ENCODE peak calls at places on chromosomes 5 and 9, in seven cellular contexts. G is adrenal gland, I is GM12865, U is lower lobe of right lung, Y is AG04449, X is cardiac fibroblast, O is tibial nerve. F is an unnamed sample.

GRCh38 chr5:83204651-83205050 is 127.3 kb downstream of the XRCC4 start:
- DNase-seq in G (no peak), I (peak; percentile 35), U (no peak), Y (no peak), X (no peak), O (no peak), F (no peak)

GRCh38 chr5:119389288-119390065 is 33.7 kb downstream of the TNFAIP8 start:
- DNase-seq in G (no peak), I (peak; percentile 39), U (no peak), Y (no peak), X (no peak), O (no peak), F (no peak)

GRCh38 chr5:112174959-112175594 is 244.0 kb downstream of the EPB41L4A start:
- DNase-seq in G (peak; percentile 65), I (peak; percentile 73), U (no peak), Y (no peak), X (peak; percentile 70), O (peak; percentile 43), F (peak; percentile 85)

GRCh38 chr5:1374680-1375055 is 29.8 kb upstream of the CLPTM1L start:
- DNase-seq in G (no peak), I (no peak), U (no peak), Y (no peak), X (peak; percentile 5), O (no peak), F (no peak)

GRCh38 chr9:124716795-124717194 is 54.3 kb downstream of the NR6A1 start:
- DNase-seq in G (no peak), I (peak; percentile 20), U (no peak), Y (no peak), X (peak; percentile 43), O (no peak), F (no peak)

GRCh38 chr5:38681024-38681805 is 124.8 kb upstream of the LIFR start:
- DNase-seq in G (no peak), I (no peak), U (no peak), Y (no peak), X (no peak), O (no peak), F (no peak)

GRCh38 chr5:123223906-123224305 is 134.9 kb downstream of the PRDM6 start:
- DNase-seq in G (no peak), I (no peak), U (no peak), Y (no peak), X (peak; percentile 13), O (no peak), F (no peak)

GRCh38 chr5:37839441-37840035 is 303 bp downstream of the GDNF start:
- DNase-seq in G (no peak), I (peak; percentile 48), U (no peak), Y (no peak), X (peak; percentile 57), O (no peak), F (peak; percentile 79)

GRCh38 chr5:10538789-10539684 is 24.8 kb upstream of the ANKRD33B start:
- DNase-seq in G (no peak), I (no peak), U (no peak), Y (no peak), X (no peak), O (no peak), F (no peak)

GRCh38 chr9:134396825-134397224 is 70.6 kb downstream of the RXRA start:
- DNase-seq in G (no peak), I (peak; percentile 51), U (no peak), Y (no peak), X (no peak), O (no peak), F (no peak)

GRCh38 chr5:132466453-132467291 is 23.9 kb downstream of the IRF1 start:
- DNase-seq in G (peak; percentile 79), I (peak; percentile 97), U (peak; percentile 83), Y (no peak), X (peak; percentile 64), O (no peak), F (peak; percentile 87)

GRCh38 chr9:131165523-131165922 is 40.1 kb downstream of the NUP214 start:
- DNase-seq in G (no peak), I (no peak), U (no peak), Y (no peak), X (no peak), O (no peak), F (no peak)

GRCh38 chr5:157150995-157151394 is 8.3 kb upstream of the MED7 start:
- DNase-seq in G (no peak), I (no peak), U (no peak), Y (no peak), X (no peak), O (no peak), F (no peak)

GRCh38 chr9:79542735-79543504 is 28.8 kb upstream of the TLE4 start:
- DNase-seq in G (no peak), I (no peak), U (no peak), Y (no peak), X (no peak), O (no peak), F (no peak)

GRCh38 chr9:116842658-116843057 is 155.6 kb downstream of the TRIM32 start:
- DNase-seq in G (no peak), I (no peak), U (no peak), Y (no peak), X (no peak), O (no peak), F (peak; percentile 25)

GRCh38 chr5:165201364-165202143 is 1696.1 kb downstream of the MAT2B start:
- DNase-seq in G (no peak), I (no peak), U (no peak), Y (no peak), X (no peak), O (no peak), F (no peak)

GRCh38 chr9:135671591-135672041 is 8.5 kb downstream of the LCN9 start:
- DNase-seq in G (no peak), I (no peak), U (no peak), Y (no peak), X (no peak), O (no peak), F (no peak)

GRCh38 chr5:145531038-145531734 is 304.0 kb downstream of the PRELID2 start:
- DNase-seq in G (peak; percentile 78), I (no peak), U (no peak), Y (peak; percentile 42), X (peak; percentile 78), O (no peak), F (no peak)

GRCh38 chr9:115671911-115672310 is 481.7 kb upstream of the PAPPA start:
- DNase-seq in G (no peak), I (no peak), U (no peak), Y (no peak), X (no peak), O (no peak), F (no peak)

GRCh38 chr9:115675834-115676233 is 477.8 kb upstream of the PAPPA start:
- DNase-seq in G (no peak), I (no peak), U (no peak), Y (no peak), X (no peak), O (no peak), F (no peak)

GRCh38 chr9:115672477-115673316 is 480.9 kb upstream of the PAPPA start:
- DNase-seq in G (no peak), I (no peak), U (no peak), Y (peak; percentile 95), X (peak; percentile 99), O (no peak), F (peak; percentile 87)

GRCh38 chr9:115674091-115674490 is 479.5 kb upstream of the PAPPA start:
- DNase-seq in G (no peak), I (no peak), U (no peak), Y (no peak), X (peak; percentile 42), O (no peak), F (no peak)

GRCh38 chr9:115673599-115673998 is 480.0 kb upstream of the PAPPA start:
- DNase-seq in G (no peak), I (no peak), U (no peak), Y (no peak), X (peak; percentile 85), O (no peak), F (no peak)
- H3K4me3 ChIP-seq in G (no peak overlapping the region), I (no peak overlapping the region), U (no peak overlapping the region), Y (no peak overlapping the region), X (no peak overlapping the region), O (no peak overlapping the region), F (no peak overlapping the region)

GRCh38 chr9:113620377-113621161 is 157.0 kb downstream of the RGS3 start:
- DNase-seq in G (peak; percentile 95), I (no peak), U (no peak), Y (no peak), X (peak; percentile 89), O (peak; percentile 48), F (peak; percentile 90)
- H3K4me3 ChIP-seq in G (no peak overlapping the region), I (no peak overlapping the region), U (no peak overlapping the region), Y (peak overlapping the region; percentile 12), X (no peak overlapping the region), O (no peak overlapping the region), F (peak overlapping the region; percentile 19)

GRCh38 chr5:149935431-149935901 is 9.1 kb downstream of the PDE6A start:
- DNase-seq in G (no peak), I (no peak), U (no peak), Y (no peak), X (no peak), O (peak; percentile 10), F (no peak)

GRCh38 chr5:149932445-149933350 is 11.9 kb downstream of the PDE6A start:
- DNase-seq in G (no peak), I (no peak), U (no peak), Y (no peak), X (no peak), O (no peak), F (peak; percentile 66)

GRCh38 chr5:149930060-149930753 is 14.4 kb downstream of the PDE6A start:
- DNase-seq in G (peak; percentile 67), I (no peak), U (no peak), Y (no peak), X (no peak), O (no peak), F (no peak)

GRCh38 chr5:149930754-149931574 is 13.6 kb downstream of the PDE6A start:
- DNase-seq in G (no peak), I (no peak), U (no peak), Y (no peak), X (no peak), O (no peak), F (no peak)

GRCh38 chr5:149931992-149932436 is 12.6 kb downstream of the PDE6A start:
- DNase-seq in G (no peak), I (no peak), U (no peak), Y (no peak), X (no peak), O (no peak), F (peak; percentile 45)
- H3K4me3 ChIP-seq in G (no peak overlapping the region), I (no peak overlapping the region), U (peak overlapping the region; percentile 27), Y (no peak overlapping the region), X (no peak overlapping the region), O (peak overlapping the region; percentile 11), F (peak overlapping the region; percentile 62)

GRCh38 chr5:127029513-127030258 is 672 bp downstream of the MARCHF3 start:
- DNase-seq in G (peak; percentile 88), I (peak; percentile 63), U (peak; percentile 70), Y (no peak), X (peak; percentile 76), O (peak; percentile 26), F (peak; percentile 72)

GRCh38 chr5:127028822-127029457 is 1.4 kb downstream of the MARCHF3 start:
- DNase-seq in G (peak; percentile 74), I (no peak), U (peak; percentile 50), Y (no peak), X (peak; percentile 17), O (no peak), F (peak; percentile 82)

GRCh38 chr5:127031147-127031862 is 947 bp upstream of the MARCHF3 start:
- DNase-seq in G (peak; percentile 55), I (peak; percentile 57), U (peak; percentile 61), Y (no peak), X (no peak), O (no peak), F (no peak)

GRCh38 chr5:127030259-127031146 is at the start of gene MARCHF3:
- DNase-seq in G (peak; percentile 98), I (peak; percentile 97), U (peak; percentile 97), Y (peak; percentile 64), X (peak; percentile 95), O (peak; percentile 83), F (peak; percentile 97)

GRCh38 chr5:127031863-127032232 is 1.5 kb upstream of the MARCHF3 start:
- DNase-seq in G (no peak), I (no peak), U (no peak), Y (no peak), X (peak; percentile 38), O (no peak), F (no peak)
- H3K4me3 ChIP-seq in G (no peak overlapping the region), I (no peak overlapping the region), U (no peak overlapping the region), Y (no peak overlapping the region), X (no peak overlapping the region), O (no peak overlapping the region), F (no peak overlapping the region)